ENCODE peak calls at places on chromosomes 11 and 22, in four cellular contexts. One of them, this sample, is unnamed.

GRCh38 chr11:104934594-104934993 is 33.8 kb downstream of the CASP4 start:
- DNase-seq in retinal pigment epithelial cell: no peak
- DNase-seq in NCI-H146: no peak
- DNase-seq in T-helper 1 cell: no peak
- DNase-seq in this sample: no peak

GRCh38 chr11:926341-926916 is 759 bp downstream of the AP2A2 start:
- DNase-seq in NCI-H146: peak; percentile 34
- DNase-seq in T-helper 1 cell: no peak
- DNase-seq in retinal pigment epithelial cell: peak; percentile 42
- DNase-seq in this sample: no peak

GRCh38 chr22:37664249-37665101 is 6.0 kb downstream of the PDXP start:
- DNase-seq in T-helper 1 cell: no peak
- DNase-seq in NCI-H146: no peak
- DNase-seq in retinal pigment epithelial cell: no peak
- DNase-seq in this sample: no peak

GRCh38 chr11:70483077-70483861 is 84.9 kb downstream of the CTTN start:
- DNase-seq in retinal pigment epithelial cell: peak; percentile 81
- DNase-seq in T-helper 1 cell: no peak
- DNase-seq in NCI-H146: peak; percentile 20
- DNase-seq in this sample: no peak

GRCh38 chr11:2747236-2748015 is 47.6 kb upstream of the KCNQ1OT1 start:
- DNase-seq in NCI-H146: no peak
- DNase-seq in retinal pigment epithelial cell: no peak
- DNase-seq in T-helper 1 cell: no peak
- DNase-seq in this sample: no peak

GRCh38 chr11:111352935-111353695 is 26.0 kb downstream of the POU2AF1 start:
- DNase-seq in T-helper 1 cell: no peak
- DNase-seq in NCI-H146: no peak
- DNase-seq in retinal pigment epithelial cell: no peak
- DNase-seq in this sample: no peak

GRCh38 chr22:39656495-39657490 is 86.2 kb downstream of the CACNA1I start:
- DNase-seq in T-helper 1 cell: no peak
- DNase-seq in NCI-H146: no peak
- DNase-seq in retinal pigment epithelial cell: no peak
- DNase-seq in this sample: no peak

GRCh38 chr11:5380740-5381342 is 2.8 kb upstream of the OR51M1 start:
- DNase-seq in T-helper 1 cell: no peak
- DNase-seq in NCI-H146: peak; percentile 42
- DNase-seq in retinal pigment epithelial cell: no peak
- DNase-seq in this sample: no peak

GRCh38 chr22:20424937-20425587 is 12.6 kb downstream of the SCARF2 start:
- DNase-seq in retinal pigment epithelial cell: no peak
- DNase-seq in T-helper 1 cell: no peak
- DNase-seq in NCI-H146: no peak
- DNase-seq in this sample: no peak

GRCh38 chr11:32280339-32280738 is 155.0 kb downstream of the WT1 start:
- DNase-seq in retinal pigment epithelial cell: no peak
- DNase-seq in T-helper 1 cell: no peak
- DNase-seq in NCI-H146: no peak
- DNase-seq in this sample: no peak

GRCh38 chr11:24295360-24295759 is 201.5 kb upstream of the LUZP2 start:
- DNase-seq in retinal pigment epithelial cell: no peak
- DNase-seq in NCI-H146: no peak
- DNase-seq in T-helper 1 cell: no peak
- DNase-seq in this sample: no peak

GRCh38 chr11:83166193-83166866 is 9.4 kb downstream of the PCF11 start:
- DNase-seq in NCI-H146: no peak
- DNase-seq in retinal pigment epithelial cell: no peak
- DNase-seq in T-helper 1 cell: no peak
- DNase-seq in this sample: no peak

GRCh38 chr11:103947566-103947919 is 88.9 kb upstream of the DDI1 start:
- DNase-seq in NCI-H146: no peak
- DNase-seq in retinal pigment epithelial cell: no peak
- DNase-seq in T-helper 1 cell: no peak
- DNase-seq in this sample: no peak

GRCh38 chr11:19962795-19963163 is 197.5 kb downstream of the DBX1 start:
- DNase-seq in NCI-H146: no peak
- DNase-seq in retinal pigment epithelial cell: no peak
- DNase-seq in T-helper 1 cell: no peak
- DNase-seq in this sample: no peak

GRCh38 chr11:117606211-117606610 is 190.8 kb downstream of the DSCAML1 start:
- DNase-seq in T-helper 1 cell: no peak
- DNase-seq in retinal pigment epithelial cell: no peak
- DNase-seq in NCI-H146: peak; percentile 69
- DNase-seq in this sample: no peak

GRCh38 chr22:40764743-40765441 is 54.3 kb downstream of the SLC25A17 start:
- DNase-seq in NCI-H146: no peak
- DNase-seq in T-helper 1 cell: peak; percentile 0
- DNase-seq in retinal pigment epithelial cell: no peak
- DNase-seq in this sample: no peak

GRCh38 chr22:49193901-49194465 is 633.7 kb downstream of the BRD1 start:
- DNase-seq in retinal pigment epithelial cell: no peak
- DNase-seq in NCI-H146: no peak
- DNase-seq in T-helper 1 cell: no peak
- DNase-seq in this sample: no peak

GRCh38 chr11:94450061-94450460 is 43.6 kb downstream of the MRE11 start:
- DNase-seq in T-helper 1 cell: no peak
- DNase-seq in retinal pigment epithelial cell: no peak
- DNase-seq in NCI-H146: no peak
- DNase-seq in this sample: no peak

GRCh38 chr22:40193429-40194421 is 16.0 kb downstream of the TNRC6B start:
- DNase-seq in T-helper 1 cell: no peak
- DNase-seq in NCI-H146: no peak
- DNase-seq in retinal pigment epithelial cell: no peak
- DNase-seq in this sample: no peak

GRCh38 chr11:9664276-9665171 is 647 bp downstream of the SWAP70 start:
- DNase-seq in T-helper 1 cell: no peak
- DNase-seq in NCI-H146: peak; percentile 61
- DNase-seq in retinal pigment epithelial cell: no peak
- DNase-seq in this sample: no peak

This sample was measured in effector memory CD4-positive, alpha-beta T cell.